ENCODE peak calls at places on chromosomes 13 and 19, in eight cellular contexts. G, X, Z, V, L, H, M and S are unnamed samples.

GRCh38 chr13:82947121-82948077 is 934.9 kb downstream of the SLITRK1 start:
- DNase-seq in G (no peak), X (no peak), Z (no peak), V (no peak), L (no peak), H (no peak), M (peak), S (no peak)

GRCh38 chr13:42396501-42396900 is 124.5 kb downstream of the AKAP11 start:
- DNase-seq in G (no peak), X (no peak), Z (no peak), V (no peak), L (no peak), H (no peak), M (no peak), S (no peak)

GRCh38 chr19:13024126-13024957 is 29.1 kb downstream of the NFIX start:
- DNase-seq in G (no peak), X (no peak), Z (no peak), V (no peak), L (peak), H (peak), M (no peak), S (peak)

GRCh38 chr13:19089315-19089714 is 92.3 kb downstream of the TUBA3C start:
- DNase-seq in G (no peak), X (no peak), Z (no peak), V (no peak), L (no peak), H (no peak), M (no peak), S (no peak)

GRCh38 chr13:33935969-33936368 is 118.0 kb downstream of the RFC3 start:
- DNase-seq in G (no peak), X (no peak), Z (no peak), V (no peak), L (no peak), H (no peak), M (no peak), S (no peak)

GRCh38 chr13:100108913-100109507 is 20.1 kb downstream of the PCCA start:
- DNase-seq in G (no peak), X (no peak), Z (no peak), V (no peak), L (no peak), H (no peak), M (peak), S (no peak)

GRCh38 chr19:41753936-41754529 is 1.3 kb upstream of the CEACAM6 start:
- DNase-seq in G (peak), X (peak), Z (peak), V (peak), L (peak), H (peak), M (peak), S (peak)

GRCh38 chr13:112737329-112737728 is 47.5 kb downstream of the ATP11A start:
- DNase-seq in G (no peak), X (no peak), Z (no peak), V (no peak), L (no peak), H (no peak), M (no peak), S (no peak)

GRCh38 chr13:29509999-29510586 is 85.4 kb downstream of the SLC7A1 start:
- DNase-seq in G (no peak), X (no peak), Z (no peak), V (no peak), L (no peak), H (no peak), M (peak), S (no peak)

GRCh38 chr13:93797463-93797862 is 570.9 kb downstream of the GPC6 start:
- DNase-seq in G (no peak), X (no peak), Z (no peak), V (no peak), L (no peak), H (no peak), M (peak), S (no peak)